ENCODE peak calls at places on chromosomes 13 and 19, in seven cellular contexts. One of them, this sample, is unnamed.

GRCh38 chr13:33279414-33279813 is 6.1 kb downstream of the STARD13 start:
- DNase-seq in neural progenitor cell: no peak
- DNase-seq in MM.1S: no peak
- DNase-seq in hepatocyte: no peak
- DNase-seq in GM23338: no peak
- DNase-seq in GM23248: peak
- DNase-seq in HCT116: no peak
- DNase-seq in this sample: peak

GRCh38 chr19:11256189-11256588 is 6.1 kb downstream of the DOCK6 start:
- DNase-seq in neural progenitor cell: no peak
- DNase-seq in MM.1S: no peak
- DNase-seq in hepatocyte: peak
- DNase-seq in GM23248: no peak
- DNase-seq in GM23338: no peak
- DNase-seq in HCT116: no peak
- DNase-seq in this sample: no peak

GRCh38 chr19:45222724-45223123 is 22.5 kb downstream of the EXOC3L2 start:
- DNase-seq in neural progenitor cell: no peak
- DNase-seq in MM.1S: no peak
- DNase-seq in HCT116: no peak
- DNase-seq in hepatocyte: no peak
- DNase-seq in GM23338: no peak
- DNase-seq in GM23248: no peak
- DNase-seq in this sample: no peak

GRCh38 chr13:112183544-112184145 is 116.7 kb downstream of the SOX1 start:
- DNase-seq in hepatocyte: no peak
- DNase-seq in MM.1S: no peak
- DNase-seq in neural progenitor cell: no peak
- DNase-seq in GM23338: no peak
- DNase-seq in HCT116: no peak
- DNase-seq in GM23248: no peak
- DNase-seq in this sample: no peak

GRCh38 chr13:33123066-33123940 is 107.1 kb downstream of the KL start:
- DNase-seq in HCT116: no peak
- DNase-seq in neural progenitor cell: no peak
- DNase-seq in GM23338: peak
- DNase-seq in hepatocyte: no peak
- DNase-seq in MM.1S: no peak
- DNase-seq in GM23248: peak
- DNase-seq in this sample: no peak

GRCh38 chr13:27122036-27122435 is 49.6 kb downstream of the USP12 start:
- DNase-seq in neural progenitor cell: no peak
- DNase-seq in GM23338: no peak
- DNase-seq in GM23248: no peak
- DNase-seq in MM.1S: no peak
- DNase-seq in HCT116: no peak
- DNase-seq in hepatocyte: no peak
- DNase-seq in this sample: no peak

GRCh38 chr13:45446181-45446580 is 18.6 kb upstream of the COG3 start:
- DNase-seq in neural progenitor cell: no peak
- DNase-seq in GM23338: no peak
- DNase-seq in HCT116: no peak
- DNase-seq in MM.1S: no peak
- DNase-seq in GM23248: peak
- DNase-seq in hepatocyte: no peak
- DNase-seq in this sample: no peak

GRCh38 chr13:71358218-71358617 is 508.8 kb downstream of the DACH1 start:
- DNase-seq in GM23338: no peak
- DNase-seq in neural progenitor cell: no peak
- DNase-seq in GM23248: no peak
- DNase-seq in hepatocyte: no peak
- DNase-seq in MM.1S: no peak
- DNase-seq in HCT116: no peak
- DNase-seq in this sample: peak

GRCh38 chr13:79393564-79394249 is 12.3 kb downstream of the RBM26 start:
- DNase-seq in HCT116: no peak
- DNase-seq in neural progenitor cell: no peak
- DNase-seq in GM23248: no peak
- DNase-seq in MM.1S: peak
- DNase-seq in GM23338: no peak
- DNase-seq in hepatocyte: peak
- DNase-seq in this sample: peak

GRCh38 chr19:47495478-47496372 is 11.7 kb upstream of the KPTN start:
- DNase-seq in GM23338: no peak
- DNase-seq in hepatocyte: no peak
- DNase-seq in MM.1S: no peak
- DNase-seq in GM23248: no peak
- DNase-seq in neural progenitor cell: no peak
- DNase-seq in HCT116: no peak
- DNase-seq in this sample: no peak

GRCh38 chr13:108549989-108550388 is 79.4 kb upstream of the MYO16 start:
- DNase-seq in neural progenitor cell: no peak
- DNase-seq in hepatocyte: no peak
- DNase-seq in MM.1S: no peak
- DNase-seq in HCT116: no peak
- DNase-seq in GM23248: no peak
- DNase-seq in GM23338: no peak
- DNase-seq in this sample: no peak

GRCh38 chr13:73059460-73060250 is 850 bp downstream of the KLF5 start:
- DNase-seq in MM.1S: peak
- DNase-seq in hepatocyte: peak
- DNase-seq in neural progenitor cell: peak
- DNase-seq in HCT116: no peak
- DNase-seq in GM23248: peak
- DNase-seq in GM23338: peak
- DNase-seq in this sample: peak

GRCh38 chr13:91195789-91196188 is 151.7 kb upstream of the MIR17HG start:
- DNase-seq in neural progenitor cell: no peak
- DNase-seq in hepatocyte: no peak
- DNase-seq in GM23338: no peak
- DNase-seq in GM23248: no peak
- DNase-seq in MM.1S: no peak
- DNase-seq in HCT116: no peak
- DNase-seq in this sample: no peak

GRCh38 chr13:91199866-91200265 is 147.6 kb upstream of the MIR17HG start:
- DNase-seq in neural progenitor cell: no peak
- DNase-seq in GM23338: no peak
- DNase-seq in MM.1S: no peak
- DNase-seq in hepatocyte: no peak
- DNase-seq in GM23248: no peak
- DNase-seq in HCT116: no peak
- DNase-seq in this sample: no peak

GRCh38 chr13:91203430-91203829 is 144.1 kb upstream of the MIR17HG start:
- DNase-seq in hepatocyte: no peak
- DNase-seq in HCT116: no peak
- DNase-seq in GM23248: no peak
- DNase-seq in neural progenitor cell: no peak
- DNase-seq in MM.1S: no peak
- DNase-seq in GM23338: no peak
- DNase-seq in this sample: no peak

GRCh38 chr13:91196958-91197357 is 150.5 kb upstream of the MIR17HG start:
- DNase-seq in GM23248: no peak
- DNase-seq in neural progenitor cell: no peak
- DNase-seq in MM.1S: no peak
- DNase-seq in GM23338: no peak
- DNase-seq in HCT116: no peak
- DNase-seq in hepatocyte: no peak
- DNase-seq in this sample: no peak

GRCh38 chr13:91200486-91200885 is 147.0 kb upstream of the MIR17HG start:
- DNase-seq in hepatocyte: no peak
- DNase-seq in HCT116: no peak
- DNase-seq in MM.1S: no peak
- DNase-seq in neural progenitor cell: no peak
- DNase-seq in GM23248: no peak
- DNase-seq in GM23338: no peak
- DNase-seq in this sample: no peak
- H3K4me2 ChIP-seq in hepatocyte: no peak
- H3K4me2 ChIP-seq in HCT116: no peak
- H3K4me2 ChIP-seq in MM.1S: no peak
- H3K4me2 ChIP-seq in neural progenitor cell: no peak
- H3K4me2 ChIP-seq in GM23248: no peak
- H3K4me2 ChIP-seq in GM23338: no peak
- H3K4me2 ChIP-seq in this sample: no peak

DNA sequence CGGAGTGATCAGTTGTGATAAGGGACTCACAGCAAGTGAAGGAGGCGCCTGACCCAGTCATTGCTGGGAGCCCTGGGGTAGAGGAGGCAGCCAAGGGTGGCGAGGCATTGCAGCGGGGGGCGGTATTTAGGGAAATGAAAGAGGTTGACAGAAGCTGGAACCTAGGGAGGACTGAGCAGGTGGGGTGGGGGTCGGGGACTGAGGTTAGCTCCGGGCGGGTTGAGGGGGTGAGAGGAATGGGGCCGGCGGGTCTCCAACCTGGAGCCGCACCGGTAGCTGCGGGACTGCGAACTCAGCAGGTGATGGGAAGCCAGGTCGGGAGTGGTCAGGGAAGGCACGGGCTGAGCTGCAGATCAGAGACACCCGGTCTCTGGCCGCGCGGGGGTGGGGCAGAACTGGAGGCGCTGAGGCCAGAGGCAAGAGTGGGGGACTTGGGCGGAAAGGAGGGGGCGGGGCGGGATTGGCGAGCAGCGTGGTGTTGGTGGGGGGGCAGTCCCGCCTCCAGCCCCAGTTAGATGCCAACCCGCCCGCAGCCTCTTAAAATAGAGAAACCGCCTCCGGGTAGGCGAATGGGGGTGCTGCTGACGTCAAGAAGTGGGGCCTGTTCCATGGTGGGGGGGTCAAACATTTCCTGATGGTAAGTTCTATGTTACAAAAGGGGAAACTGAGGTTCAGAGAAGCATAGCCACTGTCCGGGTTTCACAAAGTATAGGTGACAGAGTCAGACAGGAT is 1.5 kb downstream of the MAST3 start:
- DNase-seq in neural progenitor cell: peak
- DNase-seq in HCT116: no peak
- DNase-seq in MM.1S: no peak
- DNase-seq in GM23338: peak
- DNase-seq in hepatocyte: peak
- DNase-seq in GM23248: peak
- DNase-seq in this sample: no peak
- TF ChIP-seq EZH2 in neural progenitor cell: peak
- TF ChIP-seq EZH2 in HCT116: no peak
- TF ChIP-seq EZH2 in MM.1S: no peak
- TF ChIP-seq EZH2 in GM23338: no peak
- TF ChIP-seq EZH2 in hepatocyte: peak
- TF ChIP-seq EZH2 in GM23248: no peak
- TF ChIP-seq EZH2 in this sample: no peak

GRCh38 chr19:6854758-6855157 is 32.6 kb upstream of the ADGRE1 start:
- DNase-seq in neural progenitor cell: no peak
- DNase-seq in HCT116: no peak
- DNase-seq in hepatocyte: no peak
- DNase-seq in MM.1S: no peak
- DNase-seq in GM23338: no peak
- DNase-seq in GM23248: no peak
- DNase-seq in this sample: no peak
- TF ChIP-seq EZH2phosphoT487 in neural progenitor cell: no peak
- TF ChIP-seq EZH2phosphoT487 in HCT116: no peak
- TF ChIP-seq EZH2phosphoT487 in hepatocyte: no peak
- TF ChIP-seq EZH2phosphoT487 in MM.1S: no peak
- TF ChIP-seq EZH2phosphoT487 in GM23338: no peak
- TF ChIP-seq EZH2phosphoT487 in GM23248: no peak
- TF ChIP-seq EZH2phosphoT487 in this sample: no peak

GRCh38 chr19:12834418-12834943 is at the start of gene RTBDN:
- DNase-seq in MM.1S: no peak
- DNase-seq in GM23248: peak
- DNase-seq in hepatocyte: no peak
- DNase-seq in neural progenitor cell: peak
- DNase-seq in GM23338: peak
- DNase-seq in HCT116: no peak
- DNase-seq in this sample: peak

GRCh38 chr19:12833747-12834417 is 497 bp downstream of the RTBDN start:
- DNase-seq in HCT116: no peak
- DNase-seq in MM.1S: peak
- DNase-seq in hepatocyte: peak
- DNase-seq in GM23338: peak
- DNase-seq in GM23248: peak
- DNase-seq in neural progenitor cell: peak
- DNase-seq in this sample: peak

GRCh38 chr19:12836529-12836863 is 1.8 kb upstream of the MAST1 start:
- DNase-seq in HCT116: no peak
- DNase-seq in MM.1S: no peak
- DNase-seq in GM23338: no peak
- DNase-seq in neural progenitor cell: no peak
- DNase-seq in GM23248: no peak
- DNase-seq in hepatocyte: no peak
- DNase-seq in this sample: no peak

GRCh38 chr19:12834976-12835757 is 788 bp upstream of the RTBDN start:
- DNase-seq in MM.1S: no peak
- DNase-seq in hepatocyte: peak
- DNase-seq in neural progenitor cell: peak
- DNase-seq in GM23248: peak
- DNase-seq in HCT116: peak
- DNase-seq in GM23338: peak
- DNase-seq in this sample: peak

GRCh38 chr19:12833418-12833746 is 997 bp downstream of the RTBDN start:
- DNase-seq in hepatocyte: no peak
- DNase-seq in GM23338: peak
- DNase-seq in GM23248: no peak
- DNase-seq in HCT116: no peak
- DNase-seq in neural progenitor cell: no peak
- DNase-seq in MM.1S: no peak
- DNase-seq in this sample: no peak
- H3K4me2 ChIP-seq in hepatocyte: peak
- H3K4me2 ChIP-seq in GM23338: peak
- H3K4me2 ChIP-seq in GM23248: no peak
- H3K4me2 ChIP-seq in HCT116: peak
- H3K4me2 ChIP-seq in neural progenitor cell: peak
- H3K4me2 ChIP-seq in MM.1S: peak
- H3K4me2 ChIP-seq in this sample: peak

DNA sequence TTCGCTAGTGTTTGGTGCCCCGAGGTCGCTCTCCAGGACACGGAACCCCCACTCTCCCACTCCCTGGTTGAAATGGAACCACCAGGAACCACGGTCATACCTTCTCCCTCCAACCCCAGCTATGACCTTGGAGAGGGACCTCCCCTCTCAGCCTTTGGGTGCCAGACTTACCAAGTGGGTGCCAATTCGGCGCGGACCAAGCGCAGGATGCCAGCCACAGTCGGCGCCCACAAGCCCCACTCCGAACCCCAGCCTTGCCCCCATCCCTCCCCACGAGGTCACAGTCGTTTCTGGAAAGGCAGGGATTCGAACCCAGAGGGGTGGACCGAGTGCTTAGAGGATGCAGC is 910 bp downstream of the PDE4C start:
- DNase-seq in hepatocyte: no peak
- DNase-seq in GM23248: no peak
- DNase-seq in neural progenitor cell: no peak
- DNase-seq in GM23338: no peak
- DNase-seq in HCT116: no peak
- DNase-seq in MM.1S: no peak
- DNase-seq in this sample: no peak
- TF ChIP-seq EZH2 in hepatocyte: peak
- TF ChIP-seq EZH2 in GM23248: no peak
- TF ChIP-seq EZH2 in neural progenitor cell: peak
- TF ChIP-seq EZH2 in GM23338: peak
- TF ChIP-seq EZH2 in HCT116: no peak
- TF ChIP-seq EZH2 in MM.1S: no peak
- TF ChIP-seq EZH2 in this sample: no peak

This sample was measured in PC-3.